ENCODE peak calls at places on chromosomes 13 and 19, in four cellular contexts. F is mammary epithelial cell, W is esophagus squamous epithelium, X is heart left ventricle. H is an unnamed sample.

GRCh38 chr19:32676186-32676894 is 692 bp downstream of the RGS9BP start:
- DNase-seq in X (no peak), F (peak; percentile 45), W (no peak), H (peak; percentile 52)

GRCh38 chr19:33476151-33476707 is 45.4 kb downstream of the PEPD start:
- DNase-seq in X (no peak), W (no peak), F (no peak), H (no peak)

GRCh38 chr19:46426035-46426505 is 2.7 kb downstream of the PNMA8C start:
- DNase-seq in W (no peak), F (no peak), X (no peak), H (no peak)

GRCh38 chr19:5343848-5344247 is 3.2 kb upstream of the PTPRS start:
- DNase-seq in X (no peak), F (no peak), W (no peak), H (peak; percentile 8)

GRCh38 chr19:1651061-1651547 is 1.3 kb downstream of the TCF3 start:
- DNase-seq in F (no peak), X (peak; percentile 19), W (no peak), H (no peak)

GRCh38 chr19:58572818-58573657 is at the start of gene MZF1:
- DNase-seq in F (peak; percentile 100), W (no peak), X (peak; percentile 100), H (peak; percentile 100)

GRCh38 chr19:15714638-15715037 is 13.2 kb upstream of the OR10H2 start:
- DNase-seq in F (no peak), W (no peak), X (no peak), H (no peak)

GRCh38 chr13:98761126-98761978 is 8.9 kb upstream of the SLC15A1 start:
- DNase-seq in X (no peak), W (no peak), F (peak; percentile 60), H (peak; percentile 76)

GRCh38 chr19:47228168-47228936 is 2.6 kb downstream of the BBC3 start:
- DNase-seq in X (peak; percentile 62), W (no peak), F (peak; percentile 26), H (peak; percentile 41)

GRCh38 chr19:3612330-3612729 is 5.7 kb upstream of the TBXA2R start:
- DNase-seq in F (no peak), X (no peak), W (no peak), H (no peak)

GRCh38 chr13:43058318-43058674 is 34.9 kb downstream of the DNAJC15 start:
- DNase-seq in F (peak; percentile 92), X (no peak), W (no peak), H (peak; percentile 96)

GRCh38 chr13:72651196-72651595 is 76.2 kb downstream of the MZT1 start:
- DNase-seq in F (no peak), X (no peak), W (no peak), H (peak; percentile 38)

GRCh38 chr13:73074101-73074500 is 15.3 kb downstream of the KLF5 start:
- DNase-seq in W (no peak), F (no peak), X (no peak), H (no peak)

GRCh38 chr13:70755411-70755810 is 647.2 kb upstream of the KLHL1 start:
- DNase-seq in W (no peak), X (no peak), F (no peak), H (no peak)

GRCh38 chr19:38809592-38810252 is 3.0 kb downstream of the LGALS4 start:
- DNase-seq in F (no peak), W (no peak), X (no peak), H (no peak)

GRCh38 chr19:33394006-33394722 is 20.7 kb downstream of the CEBPG start:
- DNase-seq in X (peak; percentile 70), F (peak; percentile 75), W (no peak), H (peak; percentile 68)

GRCh38 chr13:30607908-30608307 is 9.8 kb upstream of the USPL1 start:
- DNase-seq in W (no peak), X (no peak), F (peak; percentile 38), H (peak; percentile 53)

GRCh38 chr13:31982540-31982939 is 49.0 kb upstream of the FRY start:
- DNase-seq in F (peak; percentile 95), X (peak; percentile 85), W (no peak), H (peak; percentile 92)

GRCh38 chr13:45466359-45466758 is 1.6 kb downstream of the COG3 start:
- DNase-seq in X (no peak), F (no peak), W (no peak), H (no peak)

GRCh38 chr19:3253270-3253669 is 28.8 kb downstream of the CELF5 start:
- DNase-seq in X (no peak), F (no peak), W (no peak), H (no peak)

GRCh38 chr13:26838821-26839220 is 78.2 kb upstream of the GPR12 start:
- DNase-seq in W (no peak), F (no peak), X (no peak), H (no peak)

GRCh38 chr13:32647926-32648325 is 61.7 kb downstream of the PDS5B start:
- DNase-seq in F (no peak), W (no peak), X (no peak), H (no peak)

GRCh38 chr19:48244289-48244688 is 11.4 kb downstream of the CARD8 start:
- DNase-seq in F (no peak), X (no peak), W (no peak), H (peak; percentile 37)

GRCh38 chr19:28737526-28737925 is 475.4 kb downstream of the UQCRFS1 start:
- DNase-seq in F (peak; percentile 5), X (no peak), W (no peak), H (no peak)

GRCh38 chr19:19459707-19460251 is 54.3 kb downstream of the GATAD2A start:
- DNase-seq in W (no peak), X (peak; percentile 62), F (no peak), H (peak; percentile 77)

GRCh38 chr19:31976775-31977536 is 368.5 kb upstream of the ZNF507 start:
- DNase-seq in F (no peak), X (no peak), W (no peak), H (no peak)

GRCh38 chr19:648305-648704 is 8.6 kb downstream of the FGF22 start:
- DNase-seq in X (no peak), F (no peak), W (no peak), H (no peak)

GRCh38 chr19:11657307-11657706 is 60.0 kb downstream of the ZNF627 start:
- DNase-seq in F (no peak), X (no peak), W (no peak), H (no peak)

GRCh38 chr13:79626924-79627323 is 146.0 kb downstream of the NDFIP2 start:
- DNase-seq in X (no peak), W (no peak), F (peak; percentile 70), H (peak; percentile 64)

GRCh38 chr13:79625517-79625916 is 144.6 kb downstream of the NDFIP2 start:
- DNase-seq in W (no peak), F (no peak), X (no peak), H (no peak)

GRCh38 chr13:79628463-79628862 is 147.5 kb downstream of the NDFIP2 start:
- DNase-seq in X (no peak), W (no peak), F (no peak), H (no peak)

GRCh38 chr13:79637086-79637763 is 156.3 kb downstream of the NDFIP2 start:
- DNase-seq in X (peak; percentile 88), F (no peak), W (no peak), H (no peak)

DNA sequence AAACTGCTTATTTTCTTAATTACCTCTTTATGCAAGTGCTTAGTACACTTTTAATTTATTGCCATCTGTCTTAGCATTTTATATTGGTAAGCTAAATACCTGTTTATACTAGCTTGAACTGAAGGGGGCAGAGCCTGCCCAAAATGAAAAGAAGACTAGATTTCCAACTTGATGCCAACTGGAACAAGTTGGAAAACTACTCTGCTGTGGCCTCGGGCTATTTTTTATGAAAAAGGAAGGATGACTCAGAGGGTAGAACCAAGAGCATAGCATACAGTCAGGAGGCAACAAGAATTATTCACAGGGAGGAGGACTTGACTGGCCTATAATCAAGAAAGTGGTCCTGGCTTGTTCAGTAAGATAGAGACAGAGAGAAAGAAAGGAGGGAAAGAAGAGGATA is 150.3 kb downstream of the NDFIP2 start:
- DNase-seq in X (no peak), W (no peak), F (peak; percentile 97), H (peak; percentile 98)
- TF ChIP-seq CTCF in X (peak; percentile 38), W (peak; percentile 21), F (peak; percentile 66), H (peak; percentile 63)

GRCh38 chr19:53900191-53900860 is 8.8 kb upstream of the CACNG7 start:
- DNase-seq in W (no peak), X (no peak), F (no peak), H (no peak)

GRCh38 chr19:53897459-53897858 is 11.6 kb upstream of the CACNG7 start:
- DNase-seq in X (no peak), W (no peak), F (no peak), H (no peak)

GRCh38 chr19:53898166-53898565 is 10.9 kb upstream of the CACNG7 start:
- DNase-seq in W (no peak), X (no peak), F (no peak), H (no peak)

GRCh38 chr19:53896682-53897081 is 12.4 kb upstream of the CACNG7 start:
- DNase-seq in X (no peak), W (no peak), F (no peak), H (no peak)

DNA sequence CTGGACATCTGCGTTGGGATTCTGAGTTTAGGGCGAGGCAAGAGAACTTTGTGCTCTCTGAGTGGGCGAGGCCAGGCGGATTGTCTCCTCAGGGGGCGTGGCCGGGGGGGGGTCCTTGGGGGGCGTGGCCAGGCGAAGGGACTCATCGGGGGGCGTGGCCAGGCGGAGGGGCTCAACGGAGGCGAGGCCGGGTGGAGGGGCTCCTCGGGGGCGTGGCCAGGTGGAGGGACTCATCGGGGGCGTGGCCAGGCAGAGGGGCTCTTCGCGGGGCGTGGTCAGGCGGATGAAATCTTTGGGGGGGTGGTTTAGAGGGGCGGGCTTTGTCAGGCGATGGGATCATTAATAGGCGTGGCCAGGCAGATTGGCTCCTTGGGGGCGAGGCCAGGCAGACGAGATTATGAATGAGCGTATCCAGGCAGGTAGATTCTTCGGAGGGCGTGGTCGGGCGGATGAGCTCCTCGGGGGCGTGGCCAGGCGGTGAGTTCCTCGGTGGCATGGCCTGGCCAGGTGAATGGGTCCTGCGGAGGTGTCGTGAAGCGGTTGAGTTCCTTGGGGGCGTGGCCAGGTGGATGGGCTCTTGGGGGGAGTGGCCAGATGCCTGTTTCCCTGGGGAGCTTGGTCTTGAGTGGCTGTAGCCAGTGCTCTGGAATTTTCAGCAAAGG is 10.3 kb upstream of the CACNG7 start:
- DNase-seq in W (no peak), F (no peak), X (no peak), H (no peak)
- H3K4me3 ChIP-seq in W (no peak overlapping the region), F (no peak overlapping the region), X (no peak overlapping the region), H (no peak overlapping the region)

GRCh38 chr19:49799798-49800376 is 13.2 kb downstream of the FUZ start:
- DNase-seq in F (no peak), W (no peak), X (no peak), H (no peak)
- TF ChIP-seq CTCF in F (no peak), W (no peak), X (no peak), H (no peak)

DNA sequence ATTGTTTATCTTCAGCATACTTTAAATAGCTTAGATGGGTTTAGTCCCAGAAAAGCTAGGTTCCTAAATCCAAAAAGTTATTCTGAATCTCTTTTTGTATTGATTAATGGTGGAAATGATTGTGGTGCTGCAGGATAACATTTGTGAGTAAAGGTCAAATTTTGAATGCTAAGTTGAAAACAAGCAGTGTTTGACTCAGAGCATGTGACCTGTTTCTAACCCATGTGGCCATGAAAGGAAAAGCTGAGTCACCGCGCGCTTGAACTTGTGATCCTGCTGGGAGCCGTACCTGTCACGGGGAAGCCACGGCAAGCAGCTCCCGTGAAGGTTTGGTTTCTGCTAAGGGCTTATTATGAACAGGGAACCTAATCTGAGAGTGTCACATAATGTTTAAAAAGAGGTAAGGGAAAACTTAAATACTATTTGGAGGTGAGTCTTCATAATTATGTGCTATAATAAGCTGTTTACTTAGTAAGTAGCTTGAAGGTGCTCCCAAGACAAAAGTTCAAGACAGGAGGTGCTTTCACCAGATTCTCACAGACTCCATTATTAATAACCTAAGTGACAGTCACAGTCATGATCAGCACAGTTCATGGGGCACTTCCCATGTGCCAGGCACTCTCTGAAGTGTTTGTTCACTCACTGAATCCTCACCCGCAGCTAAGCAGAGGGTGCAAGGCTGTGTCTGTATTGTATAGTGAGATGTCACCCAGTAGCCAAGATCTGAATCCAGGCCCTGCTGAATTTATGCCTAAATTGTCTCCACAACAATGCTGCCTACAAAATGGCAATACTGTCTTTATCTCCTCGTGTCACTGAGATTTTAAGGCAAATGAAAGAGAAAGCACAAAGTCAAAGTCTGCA is 286.5 kb downstream of the MYO16 start:
- DNase-seq in F (peak; percentile 94), X (peak; percentile 68), W (peak; percentile 15), H (peak; percentile 96)
- H3K4me3 ChIP-seq in F (no peak overlapping the region), X (peak overlapping the region; percentile 9), W (peak overlapping the region; percentile 5), H (no peak overlapping the region)